ENCODE peak calls at places on chromosomes 3 and 15, in seven cellular contexts. One of them, this sample, is unnamed.

GRCh38 chr15:41546846-41547786 is 3.1 kb upstream of the RPAP1 start:
- DNase-seq in stimulated activated CD4-positive, alpha-beta T cell treated with anti-CD3 and anti-CD28 coated beads, Interleukin-4, amount 100 ng/mL, for 1 hour: no peak
- DNase-seq in AG09309: no peak
- DNase-seq in GM12865: no peak
- DNase-seq in B cell: no peak
- DNase-seq in activated T-helper 1 cell treated with anti-CD3 and anti-CD28 coated beads, Interleukin-2, amount 50 U/mL, for 16 hours: no peak
- DNase-seq in T-helper 9 cell: no peak
- DNase-seq in this sample: peak

GRCh38 chr15:96353931-96354730 is 23.6 kb downstream of the NR2F2 start:
- DNase-seq in AG09309: no peak
- DNase-seq in B cell: no peak
- DNase-seq in activated T-helper 1 cell treated with anti-CD3 and anti-CD28 coated beads, Interleukin-2, amount 50 U/mL, for 16 hours: no peak
- DNase-seq in T-helper 9 cell: no peak
- DNase-seq in stimulated activated CD4-positive, alpha-beta T cell treated with anti-CD3 and anti-CD28 coated beads, Interleukin-4, amount 100 ng/mL, for 1 hour: no peak
- DNase-seq in GM12865: no peak
- DNase-seq in this sample: peak

GRCh38 chr3:86895202-86895601 is 95.7 kb downstream of the VGLL3 start:
- DNase-seq in stimulated activated CD4-positive, alpha-beta T cell treated with anti-CD3 and anti-CD28 coated beads, Interleukin-4, amount 100 ng/mL, for 1 hour: no peak
- DNase-seq in activated T-helper 1 cell treated with anti-CD3 and anti-CD28 coated beads, Interleukin-2, amount 50 U/mL, for 16 hours: no peak
- DNase-seq in T-helper 9 cell: no peak
- DNase-seq in AG09309: no peak
- DNase-seq in GM12865: no peak
- DNase-seq in B cell: no peak
- DNase-seq in this sample: no peak

GRCh38 chr3:128348805-128349531 is 117.7 kb downstream of the DNAJB8 start:
- DNase-seq in B cell: no peak
- DNase-seq in activated T-helper 1 cell treated with anti-CD3 and anti-CD28 coated beads, Interleukin-2, amount 50 U/mL, for 16 hours: no peak
- DNase-seq in T-helper 9 cell: no peak
- DNase-seq in stimulated activated CD4-positive, alpha-beta T cell treated with anti-CD3 and anti-CD28 coated beads, Interleukin-4, amount 100 ng/mL, for 1 hour: no peak
- DNase-seq in GM12865: peak
- DNase-seq in AG09309: no peak
- DNase-seq in this sample: no peak

GRCh38 chr3:153275514-153275913 is 113.5 kb downstream of the RAP2B start:
- DNase-seq in AG09309: no peak
- DNase-seq in GM12865: no peak
- DNase-seq in stimulated activated CD4-positive, alpha-beta T cell treated with anti-CD3 and anti-CD28 coated beads, Interleukin-4, amount 100 ng/mL, for 1 hour: no peak
- DNase-seq in activated T-helper 1 cell treated with anti-CD3 and anti-CD28 coated beads, Interleukin-2, amount 50 U/mL, for 16 hours: no peak
- DNase-seq in B cell: no peak
- DNase-seq in T-helper 9 cell: no peak
- DNase-seq in this sample: no peak

GRCh38 chr3:72821170-72821781 is 27.0 kb downstream of the SHQ1 start:
- DNase-seq in AG09309: peak
- DNase-seq in stimulated activated CD4-positive, alpha-beta T cell treated with anti-CD3 and anti-CD28 coated beads, Interleukin-4, amount 100 ng/mL, for 1 hour: no peak
- DNase-seq in B cell: peak
- DNase-seq in T-helper 9 cell: no peak
- DNase-seq in activated T-helper 1 cell treated with anti-CD3 and anti-CD28 coated beads, Interleukin-2, amount 50 U/mL, for 16 hours: no peak
- DNase-seq in GM12865: peak
- DNase-seq in this sample: no peak

GRCh38 chr3:126858887-126859286 is 124.0 kb upstream of the PLXNA1 start:
- DNase-seq in AG09309: peak
- DNase-seq in T-helper 9 cell: no peak
- DNase-seq in stimulated activated CD4-positive, alpha-beta T cell treated with anti-CD3 and anti-CD28 coated beads, Interleukin-4, amount 100 ng/mL, for 1 hour: no peak
- DNase-seq in activated T-helper 1 cell treated with anti-CD3 and anti-CD28 coated beads, Interleukin-2, amount 50 U/mL, for 16 hours: no peak
- DNase-seq in GM12865: no peak
- DNase-seq in B cell: no peak
- DNase-seq in this sample: peak

GRCh38 chr3:22594990-22595389 is 608.1 kb upstream of the UBE2E2 start:
- DNase-seq in T-helper 9 cell: no peak
- DNase-seq in activated T-helper 1 cell treated with anti-CD3 and anti-CD28 coated beads, Interleukin-2, amount 50 U/mL, for 16 hours: no peak
- DNase-seq in AG09309: no peak
- DNase-seq in B cell: no peak
- DNase-seq in stimulated activated CD4-positive, alpha-beta T cell treated with anti-CD3 and anti-CD28 coated beads, Interleukin-4, amount 100 ng/mL, for 1 hour: no peak
- DNase-seq in GM12865: no peak
- DNase-seq in this sample: no peak

GRCh38 chr15:95417761-95418160 is 912.7 kb upstream of the NR2F2 start:
- DNase-seq in B cell: no peak
- DNase-seq in activated T-helper 1 cell treated with anti-CD3 and anti-CD28 coated beads, Interleukin-2, amount 50 U/mL, for 16 hours: no peak
- DNase-seq in T-helper 9 cell: no peak
- DNase-seq in GM12865: no peak
- DNase-seq in stimulated activated CD4-positive, alpha-beta T cell treated with anti-CD3 and anti-CD28 coated beads, Interleukin-4, amount 100 ng/mL, for 1 hour: no peak
- DNase-seq in AG09309: peak
- DNase-seq in this sample: no peak

GRCh38 chr3:27656790-27657189 is 65.3 kb downstream of the EOMES start:
- DNase-seq in T-helper 9 cell: no peak
- DNase-seq in B cell: no peak
- DNase-seq in AG09309: no peak
- DNase-seq in GM12865: no peak
- DNase-seq in activated T-helper 1 cell treated with anti-CD3 and anti-CD28 coated beads, Interleukin-2, amount 50 U/mL, for 16 hours: no peak
- DNase-seq in stimulated activated CD4-positive, alpha-beta T cell treated with anti-CD3 and anti-CD28 coated beads, Interleukin-4, amount 100 ng/mL, for 1 hour: no peak
- DNase-seq in this sample: no peak

GRCh38 chr3:29513236-29513635 is 232.4 kb downstream of the RBMS3 start:
- DNase-seq in stimulated activated CD4-positive, alpha-beta T cell treated with anti-CD3 and anti-CD28 coated beads, Interleukin-4, amount 100 ng/mL, for 1 hour: no peak
- DNase-seq in AG09309: no peak
- DNase-seq in T-helper 9 cell: no peak
- DNase-seq in activated T-helper 1 cell treated with anti-CD3 and anti-CD28 coated beads, Interleukin-2, amount 50 U/mL, for 16 hours: no peak
- DNase-seq in B cell: no peak
- DNase-seq in GM12865: no peak
- DNase-seq in this sample: peak

GRCh38 chr3:133384331-133385027 is 15.4 kb upstream of the BFSP2 start:
- DNase-seq in B cell: peak
- DNase-seq in T-helper 9 cell: no peak
- DNase-seq in GM12865: peak
- DNase-seq in stimulated activated CD4-positive, alpha-beta T cell treated with anti-CD3 and anti-CD28 coated beads, Interleukin-4, amount 100 ng/mL, for 1 hour: peak
- DNase-seq in AG09309: no peak
- DNase-seq in activated T-helper 1 cell treated with anti-CD3 and anti-CD28 coated beads, Interleukin-2, amount 50 U/mL, for 16 hours: no peak
- DNase-seq in this sample: peak

GRCh38 chr3:67704322-67704721 is 49.9 kb upstream of the SUCLG2 start:
- DNase-seq in GM12865: peak
- DNase-seq in B cell: no peak
- DNase-seq in AG09309: no peak
- DNase-seq in activated T-helper 1 cell treated with anti-CD3 and anti-CD28 coated beads, Interleukin-2, amount 50 U/mL, for 16 hours: no peak
- DNase-seq in stimulated activated CD4-positive, alpha-beta T cell treated with anti-CD3 and anti-CD28 coated beads, Interleukin-4, amount 100 ng/mL, for 1 hour: no peak
- DNase-seq in T-helper 9 cell: no peak
- DNase-seq in this sample: no peak

GRCh38 chr3:197899833-197900478 is 50.0 kb upstream of the RPL35A start:
- DNase-seq in stimulated activated CD4-positive, alpha-beta T cell treated with anti-CD3 and anti-CD28 coated beads, Interleukin-4, amount 100 ng/mL, for 1 hour: no peak
- DNase-seq in B cell: no peak
- DNase-seq in T-helper 9 cell: no peak
- DNase-seq in AG09309: no peak
- DNase-seq in GM12865: no peak
- DNase-seq in activated T-helper 1 cell treated with anti-CD3 and anti-CD28 coated beads, Interleukin-2, amount 50 U/mL, for 16 hours: no peak
- DNase-seq in this sample: no peak

GRCh38 chr3:112448939-112449338 is 50.3 kb downstream of the BTLA start:
- DNase-seq in B cell: no peak
- DNase-seq in T-helper 9 cell: no peak
- DNase-seq in stimulated activated CD4-positive, alpha-beta T cell treated with anti-CD3 and anti-CD28 coated beads, Interleukin-4, amount 100 ng/mL, for 1 hour: no peak
- DNase-seq in activated T-helper 1 cell treated with anti-CD3 and anti-CD28 coated beads, Interleukin-2, amount 50 U/mL, for 16 hours: no peak
- DNase-seq in GM12865: no peak
- DNase-seq in AG09309: no peak
- DNase-seq in this sample: no peak

GRCh38 chr3:50194128-50194902 is 2.9 kb downstream of the GNAT1 start:
- DNase-seq in B cell: peak
- DNase-seq in GM12865: peak
- DNase-seq in AG09309: no peak
- DNase-seq in T-helper 9 cell: peak
- DNase-seq in stimulated activated CD4-positive, alpha-beta T cell treated with anti-CD3 and anti-CD28 coated beads, Interleukin-4, amount 100 ng/mL, for 1 hour: peak
- DNase-seq in activated T-helper 1 cell treated with anti-CD3 and anti-CD28 coated beads, Interleukin-2, amount 50 U/mL, for 16 hours: peak
- DNase-seq in this sample: peak

GRCh38 chr15:41263891-41264351 is 32.9 kb downstream of the CHP1 start:
- DNase-seq in stimulated activated CD4-positive, alpha-beta T cell treated with anti-CD3 and anti-CD28 coated beads, Interleukin-4, amount 100 ng/mL, for 1 hour: no peak
- DNase-seq in GM12865: no peak
- DNase-seq in T-helper 9 cell: no peak
- DNase-seq in B cell: no peak
- DNase-seq in AG09309: no peak
- DNase-seq in activated T-helper 1 cell treated with anti-CD3 and anti-CD28 coated beads, Interleukin-2, amount 50 U/mL, for 16 hours: no peak
- DNase-seq in this sample: peak

GRCh38 chr3:101638262-101638745 is 38.6 kb downstream of the ZBTB11 start:
- DNase-seq in activated T-helper 1 cell treated with anti-CD3 and anti-CD28 coated beads, Interleukin-2, amount 50 U/mL, for 16 hours: no peak
- DNase-seq in AG09309: no peak
- DNase-seq in B cell: no peak
- DNase-seq in GM12865: peak
- DNase-seq in stimulated activated CD4-positive, alpha-beta T cell treated with anti-CD3 and anti-CD28 coated beads, Interleukin-4, amount 100 ng/mL, for 1 hour: no peak
- DNase-seq in T-helper 9 cell: no peak
- DNase-seq in this sample: no peak

GRCh38 chr15:25246641-25247417 is 192.0 kb downstream of the UBE3A start:
- DNase-seq in GM12865: no peak
- DNase-seq in activated T-helper 1 cell treated with anti-CD3 and anti-CD28 coated beads, Interleukin-2, amount 50 U/mL, for 16 hours: no peak
- DNase-seq in T-helper 9 cell: no peak
- DNase-seq in AG09309: no peak
- DNase-seq in stimulated activated CD4-positive, alpha-beta T cell treated with anti-CD3 and anti-CD28 coated beads, Interleukin-4, amount 100 ng/mL, for 1 hour: no peak
- DNase-seq in B cell: no peak
- DNase-seq in this sample: no peak

This sample was measured in GM03348.